ENCODE peak calls at places on chromosomes 16 and 17, in six cellular contexts. J is mesenchymal stem cell, B is Panc1, S is H1, A is mammary epithelial cell, N is psoas muscle. D is an unnamed sample.

GRCh38 chr16:4613636-4614570 is 785 bp downstream of the UBALD1 start:
- DNase-seq in N (peak; percentile 49), B (no peak), A (peak; percentile 23), J (peak; percentile 48), S (no peak), D (peak; percentile 80)

GRCh38 chr17:5248821-5249479 is 14.3 kb upstream of the SCIMP start:
- DNase-seq in J (no peak), B (no peak), S (no peak), A (no peak), N (no peak), D (no peak)

GRCh38 chr17:38656959-38657823 is 17.6 kb downstream of the EPOP start:
- DNase-seq in N (no peak), J (no peak), B (no peak), A (no peak), S (no peak), D (no peak)

GRCh38 chr16:76232704-76233103 is 44.5 kb upstream of the CNTNAP4 start:
- DNase-seq in S (no peak), J (no peak), N (no peak), A (no peak), B (no peak), D (no peak)

GRCh38 chr16:23182675-23183485 is at the start of gene SCNN1G:
- DNase-seq in A (peak; percentile 12), B (no peak), N (peak; percentile 11), J (no peak), S (no peak), D (peak; percentile 82)

GRCh38 chr17:9057310-9057709 is 36.0 kb downstream of the NTN1 start:
- DNase-seq in B (no peak), A (no peak), J (no peak), S (no peak), N (no peak), D (no peak)

GRCh38 chr17:61487161-61487654 is 35.0 kb downstream of the TBX4 start:
- DNase-seq in A (no peak), N (no peak), S (no peak), J (no peak), B (no peak), D (no peak)

GRCh38 chr17:76502326-76503211 is 1.3 kb upstream of the RHBDF2 start:
- DNase-seq in J (no peak), N (no peak), S (no peak), B (no peak), A (no peak), D (no peak)

GRCh38 chr16:84252214-84252613 is 12.4 kb upstream of the KCNG4 start:
- DNase-seq in S (no peak), N (no peak), B (no peak), J (no peak), A (no peak), D (no peak)

GRCh38 chr16:67720236-67720635 is 1.1 kb upstream of the GFOD2 start:
- DNase-seq in S (no peak), N (no peak), A (no peak), J (no peak), B (no peak), D (no peak)

GRCh38 chr17:78379134-78379497 is 667 bp downstream of the PGS1 start:
- DNase-seq in N (no peak), A (peak; percentile 84), B (no peak), J (peak; percentile 98), S (no peak), D (no peak)

GRCh38 chr17:66830451-66830850 is 4.5 kb upstream of the CACNG5 start:
- DNase-seq in S (no peak), N (no peak), A (no peak), B (no peak), J (no peak), D (no peak)

GRCh38 chr16:73177896-73178295 is 130.0 kb upstream of the ZFHX3 start:
- DNase-seq in N (no peak), J (no peak), B (no peak), A (no peak), S (no peak), D (no peak)

GRCh38 chr16:31361201-31362110 is 6.5 kb downstream of the ITGAX start:
- DNase-seq in S (no peak), J (no peak), A (no peak), N (no peak), B (no peak), D (no peak)

GRCh38 chr16:22050963-22051362 is 41.4 kb upstream of the VWA3A start:
- DNase-seq in J (no peak), S (no peak), N (no peak), A (peak; percentile 71), B (no peak), D (no peak)

GRCh38 chr17:48812001-48812400 is 5.0 kb downstream of the TTLL6 start:
- DNase-seq in S (no peak), N (no peak), J (no peak), A (no peak), B (no peak), D (no peak)

GRCh38 chr17:35747540-35748017 is 5.5 kb downstream of the GAS2L2 start:
- DNase-seq in J (peak; percentile 76), S (peak; percentile 92), N (peak; percentile 67), B (peak; percentile 30), A (peak; percentile 50), D (peak; percentile 80)

GRCh38 chr17:27622914-27623313 is 8.1 kb upstream of the LGALS9 start:
- DNase-seq in A (no peak), B (no peak), J (no peak), N (peak; percentile 42), S (no peak), D (no peak)

GRCh38 chr17:64130559-64131001 is 636 bp upstream of the ERN1 start:
- DNase-seq in B (no peak), J (peak; percentile 87), S (no peak), A (peak; percentile 57), N (peak; percentile 41), D (peak; percentile 72)

GRCh38 chr16:71853413-71853812 is 7.6 kb downstream of the ATXN1L start:
- DNase-seq in S (no peak), N (no peak), B (no peak), J (no peak), A (no peak), D (no peak)

GRCh38 chr16:57541754-57542435 is 548 bp upstream of the ADGRG5 start:
- DNase-seq in B (no peak), J (no peak), S (peak; percentile 38), N (no peak), A (no peak), D (no peak)

GRCh38 chr17:11598274-11599221 is at the start of gene DNAH9:
- DNase-seq in N (peak; percentile 95), J (no peak), A (peak; percentile 17), B (no peak), S (peak; percentile 96), D (peak; percentile 97)

GRCh38 chr16:1528921-1529537 is 4.4 kb upstream of the TMEM204 start:
- DNase-seq in S (no peak), J (no peak), B (no peak), A (no peak), N (no peak), D (no peak)
- H3K4me1 ChIP-seq in S (no peaks in the 10 kb centered on the region), J (peaks cover 22% of the 10 kb centered on the region), B (no peaks in the 10 kb centered on the region), A (peaks cover 38% of the 10 kb centered on the region), N (peaks cover 11% of the 10 kb centered on the region), D (peaks cover 48% of the 10 kb centered on the region)

GRCh38 chr17:59618894-59619312 is 792 bp upstream of the CLTC start:
- DNase-seq in B (no peak), S (no peak), N (no peak), J (no peak), A (no peak), D (no peak)

GRCh38 chr17:59616253-59616920 is 3.3 kb upstream of the CLTC start:
- DNase-seq in A (no peak), N (no peak), J (no peak), S (no peak), B (no peak), D (no peak)

GRCh38 chr17:59620064-59620359 is 317 bp downstream of the CLTC start:
- DNase-seq in S (no peak), B (no peak), J (no peak), N (no peak), A (no peak), D (no peak)

GRCh38 chr17:59619313-59620063 is at the start of gene CLTC:
- DNase-seq in J (peak; percentile 99), A (peak; percentile 97), B (peak; percentile 81), S (peak; percentile 94), N (peak; percentile 92), D (peak; percentile 96)

GRCh38 chr17:59617141-59617757 is 2.4 kb upstream of the CLTC start:
- DNase-seq in B (no peak), S (no peak), A (peak; percentile 33), N (no peak), J (peak; percentile 54), D (no peak)
- H3K27ac ChIP-seq in B (peak overlapping the region; percentile 99), S (no peak overlapping the region), A (peak overlapping the region; percentile 97), N (peak overlapping the region; percentile 98), J (peak overlapping the region; percentile 5), D (no peak overlapping the region)

GRCh38 chr16:81799138-81799504 is 20.0 kb downstream of the PLCG2 start:
- DNase-seq in J (no peak), A (no peak), B (no peak), N (no peak), S (no peak), D (no peak)
- H3K4me1 ChIP-seq in J (no peaks in the 10 kb centered on the region), A (peaks cover 16% of the 10 kb centered on the region), B (no peaks in the 10 kb centered on the region), N (no peaks in the 10 kb centered on the region), S (peaks cover 5% of the 10 kb centered on the region), D (peaks cover 12% of the 10 kb centered on the region)

DNA sequence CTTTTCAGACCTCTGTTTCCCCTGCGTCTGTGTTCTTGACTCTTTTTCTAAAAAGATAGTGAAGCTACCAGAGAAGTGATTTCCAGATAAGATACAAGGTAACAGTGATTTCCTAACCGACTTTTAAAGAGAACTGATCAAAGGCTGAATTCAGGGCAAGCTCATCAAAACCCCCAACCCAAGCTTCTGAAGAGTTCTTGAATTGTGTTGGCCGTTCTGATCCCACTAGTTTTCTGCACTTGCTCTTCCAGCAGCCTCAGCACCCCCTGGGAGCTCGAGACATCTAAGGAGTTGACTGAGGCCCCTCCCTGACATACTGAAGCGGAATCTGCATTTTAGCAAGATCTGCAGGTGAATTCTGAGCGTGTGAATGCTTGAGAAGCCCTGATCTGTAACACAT is 12.7 kb upstream of the NSMCE1 start:
- DNase-seq in N (no peak), J (no peak), S (no peak), B (no peak), A (no peak), D (no peak)
- H3K27ac ChIP-seq in N (no peak overlapping the region), J (no peak overlapping the region), S (no peak overlapping the region), B (no peak overlapping the region), A (no peak overlapping the region), D (no peak overlapping the region)

GRCh38 chr17:53628011-53628410 is 194.7 kb upstream of the KIF2B start:
- DNase-seq in B (no peak), A (peak; percentile 47), S (no peak), J (peak; percentile 30), N (no peak), D (no peak)
- H3K4me1 ChIP-seq in B (no peaks in the 10 kb centered on the region), A (peaks cover 24% of the 10 kb centered on the region), S (peaks cover 17% of the 10 kb centered on the region), J (peaks cover 4% of the 10 kb centered on the region), N (no peaks in the 10 kb centered on the region), D (no peaks in the 10 kb centered on the region)

DNA sequence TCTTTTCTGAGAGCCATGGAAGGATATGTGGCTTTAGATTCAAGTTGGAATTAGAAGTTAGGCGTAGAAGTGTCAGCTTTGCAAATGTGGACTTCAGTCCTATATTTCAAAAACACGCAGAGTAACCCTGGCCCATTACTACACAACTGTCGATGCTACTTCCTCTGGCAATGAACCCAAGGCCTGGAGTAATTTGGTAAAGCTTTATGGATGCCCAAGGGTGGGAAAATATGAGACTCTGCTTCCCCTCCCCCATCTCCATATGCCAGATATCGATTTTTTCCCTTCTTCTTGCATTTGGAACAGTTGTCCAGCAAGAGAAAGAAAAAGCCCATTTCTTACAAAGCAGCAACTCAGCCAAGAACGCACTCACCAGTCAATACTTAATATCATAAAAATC is 2.9 kb upstream of the MAP1LC3B start:
- DNase-seq in J (no peak), B (no peak), A (no peak), N (no peak), S (no peak), D (no peak)
- H3K27ac ChIP-seq in J (peak overlapping the region; percentile 30), B (peak overlapping the region; percentile 89), A (peak overlapping the region; percentile 62), N (peak overlapping the region; percentile 99), S (no peak overlapping the region), D (peak overlapping the region; percentile 87)

D was measured in upper lobe of right lung.